ENCODE peak calls at places on chromosome 20, in nine cellular contexts. W, Q, R, T, X, E, Z, S and P are unnamed samples.
A peak's percentile ranks its signal among the peaks of the same experiment; 100 is the strongest.

GRCh38 chr20:43975096-43975768 is 60.6 kb downstream of the TOX2 start:
- DNase-seq in S (no peak), E (peak; percentile 90), X (no peak), Z (peak; percentile 96), W (no peak), Q (peak; percentile 70), T (no peak), R (no peak), P (no peak)

GRCh38 chr20:57092112-57092899 is 174.1 kb downstream of the BMP7 start:
- DNase-seq in S (peak; percentile 19), X (no peak), Z (peak; percentile 22), Q (no peak), R (peak; percentile 49), W (peak; percentile 69), T (peak; percentile 82), E (peak; percentile 36), P (no peak)

GRCh38 chr20:3071610-3072529 is at the start of gene OXT:
- DNase-seq in R (peak; percentile 56), W (peak; percentile 72), E (no peak), Z (no peak), Q (no peak), X (no peak), S (peak; percentile 42), T (peak; percentile 17), P (no peak)

GRCh38 chr20:23021941-23022340 is 13.2 kb upstream of the SSTR4 start:
- DNase-seq in Z (no peak), T (no peak), Q (no peak), E (peak; percentile 59), R (no peak), W (no peak), X (no peak), S (no peak), P (no peak)

GRCh38 chr20:19205999-19206398 is 6.4 kb upstream of the SLC24A3 start:
- DNase-seq in X (peak; percentile 80), Z (peak; percentile 45), S (peak; percentile 71), Q (no peak), R (peak; percentile 72), T (peak; percentile 69), W (peak; percentile 87), E (peak; percentile 44), P (no peak)

GRCh38 chr20:25573288-25574251 is 11.8 kb downstream of the NINL start:
- DNase-seq in Z (peak; percentile 88), R (no peak), E (peak; percentile 67), T (no peak), W (no peak), S (no peak), Q (no peak), X (no peak), P (no peak)

GRCh38 chr20:18543932-18544331 is 23.3 kb upstream of the SMIM26 start:
- DNase-seq in X (no peak), Q (no peak), T (no peak), S (no peak), Z (no peak), W (no peak), R (peak; percentile 20), E (no peak), P (no peak)

GRCh38 chr20:1809121-1809520 is 86.1 kb upstream of the SIRPA start:
- DNase-seq in W (no peak), R (no peak), Q (no peak), E (peak; percentile 90), T (no peak), Z (peak; percentile 66), S (no peak), X (no peak), P (no peak)

GRCh38 chr20:57714409-57715267 is 4.8 kb upstream of the PMEPA1 start:
- DNase-seq in Q (no peak), R (no peak), T (no peak), Z (peak; percentile 61), S (no peak), E (peak; percentile 66), W (no peak), X (peak; percentile 91), P (no peak)

GRCh38 chr20:33310327-33310899 is 27.4 kb downstream of the BPIFB1 start:
- DNase-seq in S (no peak), Q (no peak), T (no peak), W (no peak), E (no peak), R (no peak), Z (no peak), X (no peak), P (no peak)

GRCh38 chr20:53395188-53395923 is 198.3 kb downstream of the ZNF217 start:
- DNase-seq in T (no peak), Q (no peak), E (no peak), X (no peak), S (no peak), W (no peak), R (no peak), Z (no peak), P (no peak)

GRCh38 chr20:584375-585301 is 25.5 kb downstream of the TCF15 start:
- DNase-seq in E (peak; percentile 8), Q (no peak), T (no peak), S (no peak), X (no peak), Z (no peak), W (no peak), R (no peak), P (no peak)

GRCh38 chr20:59137532-59137931 is 26.1 kb upstream of the ZNF831 start:
- DNase-seq in Z (no peak), R (peak; percentile 74), X (no peak), E (no peak), T (no peak), Q (no peak), W (peak; percentile 80), S (no peak), P (no peak)

GRCh38 chr20:43940518-43941225 is 26.0 kb downstream of the TOX2 start:
- DNase-seq in S (no peak), Q (no peak), E (no peak), Z (no peak), X (no peak), R (no peak), W (no peak), T (no peak), P (no peak)

GRCh38 chr20:38190936-38191371 is 25.9 kb upstream of the TGM2 start:
- DNase-seq in S (peak; percentile 34), E (no peak), Q (no peak), X (peak; percentile 94), T (no peak), R (peak; percentile 58), Z (no peak), W (no peak), P (no peak)

GRCh38 chr20:38190166-38190565 is 25.1 kb upstream of the TGM2 start:
- DNase-seq in Z (no peak), R (no peak), Q (no peak), X (no peak), W (no peak), S (peak; percentile 7), T (no peak), E (no peak), P (no peak)

GRCh38 chr20:38186788-38187221 is 21.7 kb upstream of the TGM2 start:
- DNase-seq in Z (peak; percentile 56), S (no peak), R (no peak), W (no peak), E (no peak), Q (no peak), X (no peak), T (no peak), P (no peak)

GRCh38 chr20:38184098-38184497 is 19.0 kb upstream of the TGM2 start:
- DNase-seq in X (no peak), S (no peak), T (no peak), Q (no peak), W (no peak), Z (no peak), E (no peak), R (no peak), P (no peak)

DNA sequence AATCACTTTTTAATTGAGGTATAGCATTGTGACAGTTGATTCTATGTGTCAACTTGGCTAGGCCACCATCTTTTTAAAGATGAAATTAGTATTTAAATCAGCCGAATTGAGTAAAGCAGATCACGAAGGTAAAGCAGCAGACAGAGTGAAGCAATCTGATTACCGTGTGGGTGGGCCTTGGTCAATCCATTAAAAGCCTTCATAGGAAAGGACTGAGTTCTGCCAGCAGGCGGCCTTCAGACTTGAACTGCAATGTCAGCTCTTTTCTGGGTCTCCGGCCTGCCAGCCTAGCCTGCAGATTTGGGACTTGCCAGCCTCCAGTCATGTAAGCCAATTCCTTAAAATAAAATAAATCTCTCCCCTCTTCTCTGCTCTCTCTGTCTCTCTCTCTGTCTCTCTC is 22.4 kb upstream of the TGM2 start:
- DNase-seq in Z (peak; percentile 43), E (peak; percentile 61), Q (no peak), W (no peak), R (no peak), T (no peak), X (no peak), S (no peak), P (no peak)
- TF ChIP-seq CTCF in Z (peak; percentile 42), E (peak; percentile 44), Q (peak; percentile 45), W (no peak), R (no peak), T (no peak), X (peak; percentile 38), S (no peak), P (no peak)

DNA sequence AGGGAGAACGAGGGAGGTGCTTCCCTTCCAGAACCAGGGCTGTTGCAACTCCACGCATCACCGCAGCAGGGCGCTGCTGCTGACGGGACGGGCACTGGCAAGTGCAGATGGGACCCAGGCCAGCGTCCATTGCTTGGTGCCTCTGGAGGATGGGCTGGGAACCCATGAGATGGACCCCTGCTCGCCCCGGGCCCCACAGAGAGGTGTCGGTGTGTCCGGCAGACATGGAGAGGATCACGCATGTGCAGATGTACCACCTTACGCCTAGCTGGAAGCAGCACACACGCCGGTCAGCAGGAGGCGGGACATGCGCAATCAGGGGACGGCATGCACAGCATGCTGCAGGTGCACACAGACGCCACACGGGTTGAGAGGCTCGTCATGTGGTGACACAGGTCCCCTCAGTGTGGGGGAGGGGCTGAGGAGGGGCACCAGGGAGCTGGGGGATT is 5.7 kb downstream of the CABLES2 start:
- DNase-seq in R (no peak), T (no peak), Z (no peak), S (no peak), W (no peak), X (no peak), Q (no peak), E (no peak), P (no peak)
- TF ChIP-seq CTCF in R (peak; percentile 17), T (no peak), Z (peak; percentile 24), S (no peak), W (no peak), X (no peak), Q (no peak), E (peak; percentile 21), P (no peak)

DNA sequence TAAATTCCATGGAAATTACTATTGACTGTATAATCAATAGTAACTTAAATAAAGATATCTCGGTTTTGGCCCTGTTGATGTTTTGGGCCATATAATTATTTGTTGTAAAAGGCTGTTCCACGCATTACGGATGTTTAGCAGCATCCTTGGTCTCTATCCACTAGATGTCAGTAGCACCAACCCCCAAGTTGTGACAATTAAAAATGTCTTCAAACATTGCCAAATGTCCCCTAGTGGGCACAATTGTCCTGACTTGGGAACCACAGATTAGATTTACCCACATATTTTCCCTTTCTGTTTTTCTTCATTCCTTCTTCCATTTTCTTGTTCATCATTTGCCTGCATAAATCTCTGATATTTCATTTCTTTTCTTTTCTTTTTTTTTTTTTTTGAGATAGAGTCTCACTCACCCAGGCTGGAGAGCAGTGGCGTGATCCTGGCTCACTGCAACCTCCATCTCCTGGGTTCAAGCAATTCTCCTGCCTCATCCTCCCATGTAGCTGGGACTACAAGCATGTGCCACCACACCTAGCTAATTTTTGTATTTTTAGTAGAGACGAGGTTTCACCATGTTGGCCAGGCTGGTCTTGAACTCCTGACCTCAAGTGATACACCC is 13.6 kb upstream of the WFDC8 start:
- DNase-seq in E (peak; percentile 71), T (peak; percentile 37), R (no peak), Q (no peak), Z (peak; percentile 10), X (no peak), S (no peak), W (no peak), P (no peak)
- TF ChIP-seq CTCF in E (peak; percentile 85), T (peak; percentile 74), R (peak; percentile 50), Q (peak; percentile 58), Z (peak; percentile 53), X (peak; percentile 13), S (no peak), W (peak; percentile 9), P (peak; percentile 52)

GRCh38 chr20:63215101-63216040 is 560 bp downstream of the YTHDF1 start:
- DNase-seq in X (no peak), Z (peak; percentile 53), S (no peak), R (no peak), E (peak; percentile 67), T (peak; percentile 73), W (no peak), Q (no peak), P (no peak)
- TF ChIP-seq CTCF in X (no peak), Z (peak; percentile 70), S (no peak), R (no peak), E (peak; percentile 72), T (peak; percentile 59), W (peak; percentile 24), Q (peak; percentile 76), P (peak; percentile 58)